ENCODE peak calls at places on chromosome 19, in seven cellular contexts. I, N, U, A, S, O and V are unnamed samples.

GRCh38 chr19:49188626-49189200 is 31.1 kb downstream of the TRPM4 start:
- DNase-seq in O (no peak), U (no peak), S (no peak), I (no peak), A (no peak), N (no peak), V (no peak)

GRCh38 chr19:39060130-39060529 is 24.0 kb upstream of the ACP7 start:
- DNase-seq in N (no peak), I (no peak), U (no peak), A (no peak), O (no peak), S (no peak), V (no peak)

GRCh38 chr19:31254611-31255010 is 94.6 kb downstream of the TSHZ3 start:
- DNase-seq in I (no peak), S (no peak), O (no peak), U (no peak), A (no peak), N (no peak), V (peak)

GRCh38 chr19:10748924-10749434 is 31.1 kb downstream of the DNM2 start:
- DNase-seq in I (peak), N (peak), S (peak), A (no peak), O (no peak), U (no peak), V (peak)

GRCh38 chr19:39816287-39817048 is 17.5 kb downstream of the DYRK1B start:
- DNase-seq in A (no peak), N (no peak), S (no peak), O (no peak), U (no peak), I (no peak), V (no peak)

GRCh38 chr19:48681127-48681470 is 8.3 kb upstream of the NTN5 start:
- DNase-seq in S (peak), N (no peak), O (no peak), U (no peak), A (no peak), I (peak), V (no peak)

GRCh38 chr19:1944088-1944915 is 3.3 kb downstream of the CSNK1G2 start:
- DNase-seq in O (no peak), N (no peak), A (no peak), S (no peak), U (no peak), I (peak), V (no peak)

GRCh38 chr19:17470204-17470841 is at the start of gene SLC27A1:
- DNase-seq in A (peak), S (peak), N (peak), U (peak), I (peak), O (peak), V (peak)

GRCh38 chr19:3459322-3459881 is 20.9 kb downstream of the SMIM24 start:
- DNase-seq in A (no peak), S (peak), N (peak), O (peak), I (peak), U (peak), V (peak)

GRCh38 chr19:4343845-4344713 is 717 bp downstream of the MPND start:
- DNase-seq in O (no peak), N (no peak), S (no peak), I (no peak), A (no peak), U (no peak), V (no peak)

GRCh38 chr19:39645800-39646411 is 9.8 kb upstream of the LGALS16 start:
- DNase-seq in O (no peak), S (peak), U (no peak), A (no peak), I (peak), N (no peak), V (no peak)

GRCh38 chr19:49546825-49547565 is 19.2 kb downstream of the RCN3 start:
- DNase-seq in O (no peak), S (peak), N (peak), I (peak), U (peak), A (peak), V (peak)

GRCh38 chr19:5691930-5692784 is 2.1 kb downstream of the RPL36 start:
- DNase-seq in U (no peak), S (no peak), I (peak), O (no peak), N (no peak), A (no peak), V (no peak)

GRCh38 chr19:39382991-39383828 is 7.7 kb downstream of the PAF1 start:
- DNase-seq in O (no peak), A (no peak), N (no peak), I (no peak), S (no peak), U (no peak), V (no peak)

GRCh38 chr19:6947745-6948144 is 60.4 kb downstream of the ADGRE1 start:
- DNase-seq in S (peak), A (no peak), I (peak), N (peak), U (no peak), O (no peak), V (peak)

GRCh38 chr19:55278391-55279135 is 1.3 kb downstream of the HSPBP1 start:
- DNase-seq in A (no peak), U (no peak), S (no peak), O (no peak), I (no peak), N (no peak), V (no peak)

GRCh38 chr19:40144947-40145748 is 46.1 kb upstream of the MAP3K10 start:
- DNase-seq in O (no peak), S (no peak), U (no peak), N (no peak), A (no peak), I (no peak), V (no peak)

GRCh38 chr19:51148571-51148970 is 6.5 kb downstream of the SIGLEC7 start:
- DNase-seq in U (no peak), O (no peak), A (no peak), I (no peak), N (no peak), S (no peak), V (no peak)

GRCh38 chr19:5253403-5254110 is 87.1 kb downstream of the PTPRS start:
- DNase-seq in A (no peak), U (no peak), O (no peak), S (peak), N (no peak), I (peak), V (no peak)

GRCh38 chr19:47197141-47197540 is 33.9 kb downstream of the BBC3 start:
- DNase-seq in U (no peak), N (no peak), O (no peak), A (no peak), I (no peak), S (no peak), V (no peak)

GRCh38 chr19:2888739-2889224 is 11.9 kb upstream of the ZNF57 start:
- DNase-seq in I (peak), S (peak), A (peak), U (peak), O (no peak), N (peak), V (peak)

DNA sequence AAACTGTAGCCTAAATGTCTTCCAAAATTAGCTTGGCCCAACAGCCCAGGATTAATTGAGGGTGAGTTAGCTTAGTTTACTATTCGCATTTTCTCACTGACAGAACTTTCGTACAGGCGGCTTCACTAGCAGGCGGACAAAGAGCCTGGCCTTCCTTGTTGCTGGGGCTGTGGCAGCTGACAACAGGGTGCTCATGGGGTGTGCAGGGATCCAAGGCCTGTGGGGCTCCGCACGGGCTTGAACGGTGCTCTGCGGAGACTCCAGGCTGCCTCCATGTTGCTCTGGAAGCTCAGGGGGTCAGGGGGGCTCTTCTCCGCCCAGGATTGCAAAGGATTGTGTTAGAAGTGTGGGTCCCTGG is 36.3 kb upstream of the DPRX start:
- DNase-seq in A (no peak), O (no peak), U (no peak), I (no peak), N (no peak), S (no peak), V (no peak)
- H3K27ac ChIP-seq in A (no peak), O (no peak), U (no peak), I (no peak), N (no peak), S (no peak), V (no peak)

DNA sequence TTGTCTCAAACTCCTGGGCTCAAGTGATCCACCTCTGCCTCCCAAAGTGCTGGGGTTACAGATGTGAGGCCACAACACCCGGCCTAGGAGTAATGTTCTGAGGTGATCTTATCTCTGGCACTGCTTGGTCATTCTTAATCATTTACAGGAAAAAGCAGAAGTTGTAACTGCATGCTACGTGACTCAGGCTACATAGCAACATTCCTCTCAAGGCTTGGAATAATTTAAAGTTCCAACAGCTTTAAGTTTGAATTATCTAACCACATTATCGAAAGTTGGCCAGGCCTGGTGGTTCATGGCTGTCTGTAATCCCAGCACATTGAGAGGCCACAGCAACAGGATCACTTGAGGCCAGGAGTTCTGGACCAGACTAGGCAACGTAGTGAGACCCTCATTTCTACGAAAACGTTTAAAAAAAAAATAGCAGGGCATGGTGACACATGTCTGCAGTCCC is 3.9 kb upstream of the B9D2 start:
- DNase-seq in A (no peak), U (no peak), N (no peak), S (peak), I (peak), O (no peak), V (peak)
- H3K27ac ChIP-seq in A (no peak), U (no peak), N (no peak), S (peak), I (peak), O (peak), V (peak)

GRCh38 chr19:21022996-21023395 is 2.5 kb downstream of the ZNF430 start:
- DNase-seq in U (no peak), O (no peak), A (no peak), S (peak), I (peak), N (no peak), V (peak)

GRCh38 chr19:21020298-21021227 is at the start of gene ZNF430:
- DNase-seq in A (peak), O (peak), N (peak), S (peak), I (peak), U (peak), V (peak)

GRCh38 chr19:21028969-21029268 is 8.5 kb downstream of the ZNF430 start:
- DNase-seq in N (no peak), S (peak), U (no peak), I (no peak), O (no peak), A (no peak), V (no peak)

GRCh38 chr19:21023901-21024300 is 3.4 kb downstream of the ZNF430 start:
- DNase-seq in A (no peak), I (peak), U (no peak), S (peak), N (no peak), O (no peak), V (peak)
- H3K27ac ChIP-seq in A (no peak), I (peak), U (no peak), S (no peak), N (no peak), O (peak), V (no peak)

GRCh38 chr19:44603201-44603945 is 10.0 kb upstream of the IGSF23 start:
- DNase-seq in A (no peak), O (no peak), S (peak), I (peak), N (no peak), U (no peak), V (peak)
- H3K27ac ChIP-seq in A (no peak), O (no peak), S (peak), I (peak), N (peak), U (no peak), V (no peak)

GRCh38 chr19:35154535-35155406 is at the start of gene FXYD5:
- DNase-seq in N (peak), O (peak), A (peak), U (peak), S (peak), I (peak), V (peak)
- H3K27ac ChIP-seq in N (peak), O (peak), A (peak), U (peak), S (peak), I (peak), V (peak)

DNA sequence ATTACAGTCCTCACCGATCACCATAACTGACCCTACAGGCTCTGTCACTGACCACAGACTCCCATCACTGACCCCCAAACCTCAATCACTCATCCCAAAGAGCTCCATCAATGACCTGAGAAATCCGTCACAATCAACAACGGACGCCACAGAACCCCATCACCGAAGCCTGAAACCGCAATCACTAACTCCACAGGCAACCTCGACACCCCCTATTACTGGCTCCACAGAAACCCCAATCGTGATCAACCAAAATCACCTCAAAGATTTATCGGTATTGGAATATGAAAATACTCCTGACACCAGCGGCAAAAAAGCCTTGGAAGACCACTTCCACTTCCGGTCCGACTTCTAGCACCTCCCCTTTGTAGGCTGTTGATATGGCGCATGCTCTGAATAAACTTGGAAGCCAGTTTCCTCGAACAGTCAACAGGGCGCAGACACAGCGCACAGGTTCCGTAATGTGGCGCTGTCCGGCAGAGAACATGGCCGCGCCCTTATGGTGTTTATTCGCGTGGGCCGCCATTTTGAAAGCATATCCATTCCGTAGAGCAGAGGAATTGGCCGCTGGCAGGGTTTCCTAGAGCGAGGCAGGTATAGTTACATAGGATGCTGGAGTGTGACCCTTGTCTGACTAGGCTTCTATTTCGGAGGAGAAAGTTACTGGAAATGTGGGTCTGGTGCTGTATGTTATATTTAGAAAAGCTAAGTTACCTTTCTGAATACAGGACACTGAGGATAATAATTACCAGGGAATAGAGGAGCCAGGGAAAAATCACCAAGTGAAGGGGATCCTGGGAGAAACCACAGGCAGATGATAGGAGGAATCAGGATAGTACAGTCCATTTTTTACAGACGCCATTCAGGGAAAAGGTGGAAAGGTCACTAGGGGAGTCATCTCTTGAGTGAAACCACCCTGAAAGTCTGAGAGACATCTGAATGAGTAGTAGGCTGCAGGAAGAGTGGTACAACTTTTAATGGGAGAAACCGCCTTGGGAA is at the start of gene ZNF585A:
- DNase-seq in A (peak), I (peak), S (peak), U (peak), N (peak), O (peak), V (peak)
- H3K27ac ChIP-seq in A (peak), I (peak), S (peak), U (peak), N (peak), O (peak), V (peak)

GRCh38 chr19:16066611-16067104 is 9.6 kb upstream of the TPM4 start:
- DNase-seq in U (no peak), S (peak), O (no peak), N (peak), I (peak), A (no peak), V (peak)
- H3K27ac ChIP-seq in U (peak), S (peak), O (peak), N (peak), I (peak), A (no peak), V (peak)

GRCh38 chr19:18506101-18506534 is 15.8 kb downstream of the ELL start:
- DNase-seq in N (peak), S (no peak), O (no peak), A (no peak), I (no peak), U (no peak), V (no peak)
- H3K27ac ChIP-seq in N (peak), S (no peak), O (no peak), A (peak), I (no peak), U (peak), V (peak)

GRCh38 chr19:13039211-13039789 is 44.0 kb downstream of the NFIX start:
- DNase-seq in O (no peak), A (no peak), U (no peak), I (peak), N (no peak), S (no peak), V (no peak)

GRCh38 chr19:13037718-13038117 is 42.4 kb downstream of the NFIX start:
- DNase-seq in O (no peak), U (no peak), S (no peak), N (no peak), A (no peak), I (no peak), V (no peak)

GRCh38 chr19:13037161-13037560 is 41.9 kb downstream of the NFIX start:
- DNase-seq in S (peak), A (no peak), U (no peak), N (no peak), I (peak), O (no peak), V (peak)

GRCh38 chr19:13040232-13040915 is 45.1 kb downstream of the NFIX start:
- DNase-seq in I (peak), O (no peak), S (no peak), N (no peak), A (no peak), U (no peak), V (no peak)

GRCh38 chr19:13038306-13039210 is 43.3 kb downstream of the NFIX start:
- DNase-seq in U (no peak), I (peak), S (no peak), A (no peak), O (no peak), N (no peak), V (no peak)
- H3K27ac ChIP-seq in U (peak), I (peak), S (peak), A (no peak), O (peak), N (peak), V (peak)